ENCODE peak calls at places on chromosomes 16 and 17, in seven cellular contexts. O, P, B, K, X, N and D are unnamed samples.

GRCh38 chr16:69798466-69798865 is 36.3 kb downstream of the WWP2 start:
- DNase-seq in O (no peak), P (peak; percentile 6), B (peak; percentile 43), K (no peak), X (no peak), N (peak; percentile 7), D (no peak)

GRCh38 chr17:65489413-65490170 is 71.9 kb downstream of the AXIN2 start:
- DNase-seq in O (no peak), P (no peak), B (no peak), K (no peak), X (no peak), N (no peak), D (no peak)

GRCh38 chr17:15262291-15263205 is 2.6 kb downstream of the PMP22 start:
- DNase-seq in O (no peak), P (peak; percentile 83), B (peak; percentile 69), K (peak; percentile 89), X (peak; percentile 63), N (peak; percentile 89), D (no peak)

GRCh38 chr17:59292174-59292523 is 39.3 kb upstream of the YPEL2 start:
- DNase-seq in O (no peak), P (no peak), B (no peak), K (no peak), X (peak; percentile 66), N (no peak), D (no peak)

GRCh38 chr17:48624544-48625501 is 1.3 kb downstream of the HOXB9 start:
- DNase-seq in O (no peak), P (no peak), B (peak; percentile 82), K (peak; percentile 87), X (no peak), N (no peak), D (no peak)

GRCh38 chr17:37088459-37088858 is 139.7 kb downstream of the AATF start:
- DNase-seq in O (no peak), P (no peak), B (no peak), K (no peak), X (no peak), N (no peak), D (peak; percentile 48)

GRCh38 chr16:46629331-46629843 is 8.2 kb upstream of the SHCBP1 start:
- DNase-seq in O (no peak), P (peak; percentile 60), B (peak; percentile 79), K (peak; percentile 63), X (peak; percentile 36), N (peak; percentile 49), D (peak; percentile 48)

GRCh38 chr16:86573215-86573614 is 5.1 kb upstream of the FOXL1 start:
- DNase-seq in O (no peak), P (no peak), B (peak; percentile 86), K (peak; percentile 73), X (no peak), N (peak; percentile 78), D (no peak)

DNA sequence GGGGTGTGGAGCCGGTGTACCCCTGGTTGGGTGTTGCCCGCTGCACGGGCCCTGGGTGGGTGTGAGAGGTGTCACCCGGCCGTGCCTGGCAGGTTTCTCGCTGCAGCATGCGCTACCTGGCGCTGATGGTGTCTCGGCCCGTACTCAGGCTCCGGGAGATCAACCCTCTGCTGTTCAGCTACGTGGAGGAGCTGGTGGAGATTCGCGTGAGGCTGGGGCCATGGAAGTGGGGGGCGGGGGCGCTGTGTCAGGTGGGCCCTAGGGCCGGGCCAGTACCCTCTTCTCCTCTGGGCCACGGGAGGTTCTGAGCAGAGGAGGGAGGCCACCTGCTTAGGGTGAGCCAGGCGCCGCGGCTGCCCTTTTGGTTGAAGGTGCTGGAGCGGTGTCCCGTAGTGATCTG is 13.4 kb downstream of the DEF8 start:
- DNase-seq in O (no peak), P (no peak), B (no peak), K (no peak), X (no peak), N (no peak), D (no peak)
- H2AFZ ChIP-seq in O (no peak overlapping the region), P (no peak overlapping the region), B (no peak overlapping the region), K (no peak overlapping the region), X (no peak overlapping the region), N (no peak overlapping the region), D (no peak overlapping the region)

GRCh38 chr17:17784599-17785264 is 52.1 kb downstream of the SREBF1 start:
- DNase-seq in O (no peak), P (no peak), B (peak; percentile 54), K (no peak), X (no peak), N (no peak), D (no peak)
- TF ChIP-seq CTCF in O (peak; percentile 27), P (peak; percentile 30), B (peak; percentile 24), K (peak; percentile 39), X (peak; percentile 8), N (peak; percentile 24), D (peak; percentile 36)

GRCh38 chr17:68783861-68784260 is 171.3 kb downstream of the ABCA8 start:
- DNase-seq in O (no peak), P (no peak), B (no peak), K (no peak), X (no peak), N (no peak), D (peak; percentile 30)

GRCh38 chr17:68782829-68783228 is 172.4 kb downstream of the ABCA8 start:
- DNase-seq in O (no peak), P (no peak), B (no peak), K (no peak), X (no peak), N (no peak), D (no peak)

GRCh38 chr17:68785565-68786486 is 169.4 kb downstream of the ABCA8 start:
- DNase-seq in O (no peak), P (no peak), B (no peak), K (no peak), X (no peak), N (no peak), D (no peak)

GRCh38 chr17:68780561-68780960 is 174.6 kb downstream of the ABCA8 start:
- DNase-seq in O (no peak), P (no peak), B (no peak), K (no peak), X (no peak), N (no peak), D (no peak)

GRCh38 chr17:68784431-68784830 is 170.8 kb downstream of the ABCA8 start:
- DNase-seq in O (no peak), P (no peak), B (no peak), K (no peak), X (no peak), N (no peak), D (no peak)
- H2AFZ ChIP-seq in O (no peak overlapping the region), P (no peak overlapping the region), B (no peak overlapping the region), K (no peak overlapping the region), X (no peak overlapping the region), N (no peak overlapping the region), D (no peak overlapping the region)

DNA sequence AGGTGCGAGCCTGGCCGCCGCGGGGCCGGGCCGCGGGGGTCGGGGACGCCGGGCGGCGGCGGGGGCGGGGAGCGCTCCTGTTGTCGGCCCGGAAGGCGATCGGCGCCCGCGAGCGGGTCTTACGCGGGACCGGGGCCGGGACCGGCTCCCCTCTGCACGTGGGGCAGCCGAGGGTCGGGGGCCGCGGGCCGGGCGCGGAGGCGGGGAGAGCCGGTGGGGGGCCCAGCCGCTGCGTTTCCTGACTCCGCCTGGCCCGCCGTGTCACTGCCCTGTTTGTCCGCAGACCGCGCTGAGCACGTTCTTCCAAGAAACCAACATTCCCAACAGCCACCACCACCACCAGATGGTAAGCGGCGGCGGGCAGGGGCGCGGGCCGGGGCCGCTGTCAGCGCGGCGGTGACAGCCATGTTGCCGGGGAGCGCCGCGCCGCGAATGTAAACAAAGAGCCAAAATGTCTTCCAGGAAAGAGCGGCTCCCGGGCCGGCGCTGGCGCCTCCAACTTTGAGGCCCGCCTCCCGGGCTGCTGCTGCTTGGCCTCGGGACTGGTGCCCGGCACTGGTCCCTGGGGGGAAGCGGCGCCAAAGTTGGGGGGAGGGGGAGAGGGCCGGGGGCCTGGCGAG is 586 bp downstream of the UBALD2 start:
- DNase-seq in O (peak; percentile 64), P (peak; percentile 30), B (peak; percentile 73), K (no peak), X (peak; percentile 36), N (peak; percentile 41), D (no peak)
- TF ChIP-seq CTCF in O (no peak), P (no peak), B (no peak), K (no peak), X (no peak), N (no peak), D (no peak)

DNA sequence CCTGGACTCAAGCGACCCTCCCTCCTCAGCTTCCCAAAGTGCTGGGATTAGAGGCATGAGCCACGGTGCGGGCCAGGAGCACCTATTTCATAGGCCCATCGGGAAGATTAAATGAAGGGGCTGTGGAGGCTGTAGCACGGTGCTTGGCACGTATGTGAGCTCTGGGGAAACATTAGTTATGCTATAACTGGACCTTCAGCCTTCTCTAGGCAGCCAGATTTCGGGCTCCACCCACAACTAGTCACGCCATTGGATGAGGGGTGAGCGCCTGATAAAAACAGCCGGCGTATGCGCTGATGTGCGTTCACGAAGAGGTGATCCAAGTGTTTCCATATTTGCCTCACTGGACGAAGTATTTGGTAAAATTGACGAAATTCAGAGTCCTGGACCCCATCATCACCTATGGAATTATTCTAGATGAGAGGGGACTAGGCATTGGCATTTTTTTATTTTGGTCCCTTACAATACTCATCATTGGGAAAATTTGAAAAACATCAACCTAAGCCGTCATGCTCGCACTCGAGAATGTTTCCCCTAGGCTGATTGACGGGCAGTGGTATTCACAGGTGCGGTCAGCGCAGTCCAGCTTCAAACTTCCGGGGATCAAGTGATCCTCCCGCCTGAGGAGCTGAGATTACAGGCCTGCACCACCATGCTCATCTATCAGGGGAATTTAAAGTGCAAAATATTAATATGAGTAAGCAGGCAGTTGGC is 1.8 kb upstream of the ANKRD11 start:
- DNase-seq in O (no peak), P (no peak), B (no peak), K (no peak), X (no peak), N (no peak), D (no peak)
- H2AFZ ChIP-seq in O (no peak overlapping the region), P (no peak overlapping the region), B (no peak overlapping the region), K (no peak overlapping the region), X (no peak overlapping the region), N (no peak overlapping the region), D (no peak overlapping the region)

GRCh38 chr17:45992904-45993303 is 6.1 kb upstream of the STH start:
- DNase-seq in O (no peak), P (no peak), B (peak; percentile 43), K (no peak), X (no peak), N (no peak), D (no peak)
- TF ChIP-seq CTCF in O (no peak), P (no peak), B (no peak), K (no peak), X (no peak), N (no peak), D (no peak)